ENCODE peak calls at places on chromosome 19, in five cellular contexts. A is H1, P is GM23338, G is WTC11, X is K562. B is an unnamed sample.
A peak's percentile ranks its signal among the peaks of the same experiment; 100 is the strongest.

GRCh38 chr19:55212447-55212846 is 3.1 kb upstream of the PTPRH start:
- DNase-seq in A (no peak), P (peak; percentile 44), G (no peak), X (peak; percentile 80), B (peak; percentile 64)

GRCh38 chr19:49560358-49560900 is 19.9 kb downstream of the NOSIP start:
- DNase-seq in A (no peak), P (no peak), G (no peak), X (peak; percentile 48), B (no peak)

GRCh38 chr19:38417544-38418506 is 8.2 kb downstream of the RASGRP4 start:
- DNase-seq in A (no peak), P (peak; percentile 92), G (peak; percentile 93), X (peak; percentile 86), B (no peak)

GRCh38 chr19:7916137-7916907 is 1.7 kb downstream of the TGFBR3L start:
- DNase-seq in A (no peak), P (peak; percentile 71), G (peak; percentile 60), X (no peak), B (no peak)

GRCh38 chr19:751501-752341 is 809 bp downstream of the MISP start:
- DNase-seq in A (no peak), P (no peak), G (no peak), X (peak; percentile 68), B (peak; percentile 53)

GRCh38 chr19:33393286-33394005 is 19.9 kb downstream of the CEBPG start:
- DNase-seq in A (no peak), P (no peak), G (peak; percentile 16), X (no peak), B (peak; percentile 54)

GRCh38 chr19:7909471-7910067 is 5.1 kb upstream of the TGFBR3L start:
- DNase-seq in A (no peak), P (no peak), G (no peak), X (no peak), B (no peak)

GRCh38 chr19:33047422-33047821 is 17.3 kb downstream of the RHPN2 start:
- DNase-seq in A (peak; percentile 61), P (peak; percentile 81), G (peak; percentile 37), X (peak; percentile 59), B (no peak)

GRCh38 chr19:30545752-30546151 is 173.6 kb downstream of the ZNF536 start:
- DNase-seq in A (no peak), P (no peak), G (no peak), X (no peak), B (no peak)

GRCh38 chr19:38395381-38396127 is 7.1 kb downstream of the SPRED3 start:
- DNase-seq in A (no peak), P (peak; percentile 40), G (no peak), X (no peak), B (no peak)

GRCh38 chr19:10913716-10914340 is 14.6 kb downstream of the YIPF2 start:
- DNase-seq in A (no peak), P (no peak), G (no peak), X (no peak), B (no peak)

DNA sequence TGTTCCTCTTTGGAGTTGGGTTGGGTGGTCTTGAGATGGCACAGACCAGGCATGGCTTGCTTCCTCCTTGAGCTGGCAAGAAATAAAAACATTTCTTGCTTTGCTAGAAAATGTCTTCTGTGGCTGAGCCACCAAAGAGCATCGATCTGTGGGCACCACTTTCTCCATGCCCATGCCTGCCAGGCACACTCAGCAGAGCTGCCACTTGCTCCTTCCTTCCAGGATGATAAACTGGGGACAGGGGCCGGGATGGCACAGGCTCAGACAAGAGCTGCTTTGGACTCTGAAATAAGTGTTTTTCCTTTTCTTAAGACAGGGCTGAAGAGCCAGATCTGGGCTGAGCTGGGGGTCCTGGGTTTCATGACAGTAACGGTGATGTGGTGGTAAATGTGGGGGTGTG is 32.8 kb downstream of the NFIX start:
- DNase-seq in A (no peak), P (no peak), G (no peak), X (no peak), B (no peak)
- TF ChIP-seq CREB1 in A (no peak), P (no peak), G (no peak), X (no peak), B (no peak)

GRCh38 chr19:2488405-2488941 is 12.5 kb downstream of the GADD45B start:
- DNase-seq in A (no peak), P (no peak), G (no peak), X (no peak), B (no peak)

GRCh38 chr19:2487780-2488330 is 11.9 kb downstream of the GADD45B start:
- DNase-seq in A (no peak), P (no peak), G (no peak), X (no peak), B (no peak)

GRCh38 chr19:2487090-2487489 is 11.2 kb downstream of the GADD45B start:
- DNase-seq in A (no peak), P (no peak), G (no peak), X (no peak), B (no peak)

GRCh38 chr19:2490659-2491058 is 14.7 kb downstream of the GADD45B start:
- DNase-seq in A (no peak), P (no peak), G (no peak), X (no peak), B (no peak)

DNA sequence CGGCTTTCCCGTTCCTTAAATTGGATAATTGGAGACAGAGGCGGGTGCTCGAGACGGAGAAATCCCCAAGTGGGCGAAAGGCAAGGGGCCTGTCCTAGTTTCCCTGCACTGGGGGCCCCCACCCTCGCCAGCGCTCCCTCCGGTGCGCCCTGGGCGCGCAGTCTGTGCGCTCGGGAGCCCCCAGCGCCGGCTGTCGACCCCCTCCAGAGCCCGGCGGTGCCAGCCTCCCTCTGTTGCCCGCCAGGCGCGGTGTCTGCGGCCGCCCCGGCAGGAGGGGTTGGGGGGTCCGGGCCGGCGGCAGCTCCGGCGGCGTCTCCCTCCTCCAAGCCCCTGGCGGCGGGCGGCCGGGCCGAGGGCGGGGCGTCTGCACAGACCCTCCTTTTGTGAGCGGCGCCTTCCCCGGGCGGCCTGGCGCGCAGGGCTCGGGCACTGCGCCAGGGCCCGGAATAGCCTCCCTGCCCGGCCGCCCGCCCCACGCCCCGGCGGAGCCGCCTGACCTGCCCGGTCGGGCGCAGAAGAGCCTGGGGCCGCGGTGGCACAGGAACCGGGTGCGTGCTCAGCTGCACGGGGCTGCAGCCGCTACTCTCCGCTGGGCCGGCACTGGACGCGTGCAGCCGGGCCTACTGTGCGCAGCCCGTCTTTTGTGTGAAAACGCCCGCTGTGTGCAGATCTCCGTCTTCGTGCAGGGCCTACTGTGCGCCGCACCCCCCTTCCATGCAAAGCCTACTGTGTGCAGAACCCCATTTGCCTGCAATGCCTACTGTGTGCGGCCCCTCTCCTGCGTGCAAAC is 13.2 kb downstream of the GADD45B start:
- DNase-seq in A (no peak), P (peak; percentile 75), G (peak; percentile 66), X (no peak), B (no peak)
- TF ChIP-seq CREB1 in A (no peak), P (no peak), G (no peak), X (no peak), B (no peak)

GRCh38 chr19:16470911-16471811 is 609 bp downstream of the EPS15L1 start:
- DNase-seq in A (no peak), P (peak; percentile 65), G (no peak), X (peak; percentile 38), B (no peak)
- TF ChIP-seq CREB1 in A (no peak), P (no peak), G (no peak), X (no peak), B (no peak)

GRCh38 chr19:6014551-6015135 is 36.7 kb upstream of the RANBP3 start:
- DNase-seq in A (no peak), P (no peak), G (no peak), X (no peak), B (no peak)
- TF ChIP-seq CREB1 in A (no peak), P (no peak), G (no peak), X (no peak), B (no peak)

DNA sequence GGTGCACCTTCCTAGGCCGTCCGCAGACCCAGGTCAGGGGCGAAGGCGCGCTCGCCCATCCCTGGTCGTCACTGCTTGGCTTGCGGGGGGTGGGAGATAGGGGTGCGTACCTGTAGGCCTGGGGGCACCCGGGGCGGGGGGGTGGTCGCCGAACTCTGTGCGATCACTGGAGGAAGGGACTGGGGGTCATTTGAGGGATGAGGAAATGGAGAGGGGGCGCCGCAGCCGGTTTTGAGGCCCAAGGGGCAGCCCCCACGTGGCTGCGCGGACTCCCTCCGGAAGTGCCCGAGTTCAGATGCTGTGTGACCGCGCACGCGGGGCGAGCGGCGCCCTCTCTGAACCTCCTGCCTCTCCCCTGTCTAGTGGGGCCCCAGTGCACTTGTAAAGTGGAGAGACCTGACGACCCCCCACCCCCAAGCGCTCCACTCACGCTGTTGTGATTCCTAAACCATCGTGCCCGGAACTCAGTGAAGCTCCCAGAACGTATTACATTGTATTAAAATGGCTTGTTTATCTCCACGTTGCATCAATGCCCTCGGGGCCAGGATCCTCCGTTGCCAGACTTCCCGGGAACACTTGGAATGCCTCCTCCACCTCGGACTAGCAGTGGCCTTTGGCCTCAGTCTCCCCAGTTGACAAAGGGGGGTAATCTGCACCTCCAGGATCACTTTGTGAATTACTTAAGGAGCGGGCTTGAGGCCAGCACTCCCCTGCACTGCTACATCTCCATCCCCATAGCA is 3.0 kb upstream of the NANOS3 start:
- DNase-seq in A (no peak), P (no peak), G (no peak), X (no peak), B (no peak)
- TF ChIP-seq CREB1 in A (no peak), P (no peak), G (no peak), X (no peak), B (no peak)

GRCh38 chr19:35911173-35911572 is 3.1 kb upstream of the TYROBP start:
- DNase-seq in A (no peak), P (peak; percentile 71), G (peak; percentile 54), X (no peak), B (no peak)

GRCh38 chr19:35908977-35909683 is 1.0 kb upstream of the TYROBP start:
- DNase-seq in A (no peak), P (no peak), G (no peak), X (peak; percentile 61), B (no peak)

GRCh38 chr19:35909684-35910035 is 1.6 kb upstream of the TYROBP start:
- DNase-seq in A (no peak), P (no peak), G (no peak), X (no peak), B (no peak)

GRCh38 chr19:35913589-35913988 is 5.5 kb upstream of the TYROBP start:
- DNase-seq in A (no peak), P (no peak), G (no peak), X (no peak), B (no peak)

DNA sequence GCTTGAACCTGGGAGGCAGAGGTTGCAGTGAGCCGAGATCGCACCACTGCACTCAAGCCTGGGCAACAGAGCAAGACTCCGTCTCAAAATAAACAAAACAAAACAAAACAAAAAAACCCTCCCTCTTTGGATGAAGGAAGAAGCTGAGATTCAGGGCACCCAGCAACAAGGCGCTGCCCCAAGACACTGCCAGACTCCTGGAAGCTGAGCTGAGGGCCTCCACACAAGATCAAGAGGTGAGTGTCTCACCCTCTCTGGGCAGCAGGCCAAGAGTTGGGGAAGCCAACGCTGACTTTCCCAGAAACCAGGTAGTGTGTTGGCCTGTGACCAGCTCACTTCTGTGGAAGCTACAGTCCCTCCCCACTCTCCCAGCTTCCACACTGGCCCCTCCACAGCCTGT is 3.7 kb upstream of the TYROBP start:
- DNase-seq in A (no peak), P (no peak), G (no peak), X (peak; percentile 34), B (no peak)
- TF ChIP-seq CREB1 in A (no peak), P (no peak), G (no peak), X (no peak), B (no peak)

DNA sequence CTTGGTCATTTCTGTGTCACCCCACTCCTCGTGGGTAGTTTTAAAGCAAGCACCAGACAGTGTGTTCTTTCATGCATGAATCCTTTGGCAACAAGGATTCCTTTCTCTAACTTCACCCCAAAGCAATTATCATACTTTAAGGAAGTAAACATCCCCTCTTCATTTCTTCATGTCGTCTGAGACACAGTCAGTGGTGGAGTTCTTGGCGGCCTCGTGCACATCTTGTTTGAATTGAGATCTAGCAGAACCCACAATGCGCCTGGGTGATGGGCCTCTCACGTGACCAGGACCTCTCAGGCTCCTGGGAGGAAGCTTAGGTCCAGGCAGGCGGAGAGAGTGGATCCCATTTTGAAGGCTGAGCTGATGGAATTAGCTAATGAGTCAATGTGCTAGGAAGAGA is 2.6 kb downstream of the ACSBG2 start:
- DNase-seq in A (no peak), P (no peak), G (no peak), X (no peak), B (no peak)
- TF ChIP-seq CREB1 in A (no peak), P (no peak), G (no peak), X (no peak), B (no peak)

B was measured in HepG2.